ENCODE peak calls at places on chromosomes 4 and X, in ten cellular contexts. H, V, P, K, T, G, Q, Z, S and N are unnamed samples. For H3K9me3, the result is how much of the 10 kb centered on the place peaks cover.

GRCh38 chrX:134171661-134172587 is 65.1 kb upstream of the CCDC160 start:
- DNase-seq in H (no peak), V (no peak), P (peak), K (peak), T (no peak), G (no peak), Q (no peak), Z (no peak), S (no peak), N (peak)

GRCh38 chrX:45006002-45006800 is 133.2 kb downstream of the KDM6A start:
- DNase-seq in H (no peak), V (no peak), P (no peak), K (no peak), T (no peak), G (no peak), Q (peak), Z (no peak), S (no peak), N (no peak)

GRCh38 chr4:145498430-145498829 is 16.8 kb downstream of the SMAD1 start:
- DNase-seq in H (no peak), V (no peak), P (no peak), K (no peak), T (no peak), G (no peak), Q (no peak), Z (no peak), S (no peak), N (no peak)

GRCh38 chr4:24248674-24249644 is 335.4 kb downstream of the DHX15 start:
- DNase-seq in H (no peak), V (no peak), P (no peak), K (no peak), T (no peak), G (no peak), Q (no peak), Z (no peak), S (no peak), N (no peak)

GRCh38 chr4:149735796-149736195 is 79.8 kb downstream of the IQCM start:
- DNase-seq in H (no peak), V (no peak), P (no peak), K (peak), T (no peak), G (no peak), Q (no peak), Z (no peak), S (no peak), N (no peak)

GRCh38 chr4:182600836-182601235 is 316.4 kb downstream of the DCTD start:
- DNase-seq in H (no peak), V (no peak), P (no peak), K (no peak), T (no peak), G (no peak), Q (no peak), Z (no peak), S (no peak), N (no peak)

GRCh38 chrX:110667706-110668105 is 127.9 kb downstream of the CHRDL1 start:
- DNase-seq in H (no peak), V (no peak), P (no peak), K (no peak), T (no peak), G (peak), Q (no peak), Z (no peak), S (no peak), N (no peak)

GRCh38 chrX:125137521-125137920 is 182.2 kb upstream of the TEX13C start:
- DNase-seq in H (no peak), V (no peak), P (no peak), K (no peak), T (no peak), G (no peak), Q (no peak), Z (no peak), S (no peak), N (no peak)

GRCh38 chr4:6892190-6892908 is 17.3 kb upstream of the TBC1D14 start:
- DNase-seq in H (peak), V (peak), P (no peak), K (peak), T (no peak), G (no peak), Q (peak), Z (peak), S (peak), N (peak)

GRCh38 chr4:38368612-38369011 is 295.4 kb upstream of the KLF3 start:
- DNase-seq in H (no peak), V (no peak), P (no peak), K (no peak), T (no peak), G (no peak), Q (no peak), Z (no peak), S (no peak), N (no peak)

GRCh38 chr4:142901166-142901662 is 55.1 kb upstream of the INPP4B start:
- DNase-seq in H (no peak), V (no peak), P (no peak), K (no peak), T (no peak), G (no peak), Q (no peak), Z (no peak), S (no peak), N (no peak)

GRCh38 chr4:152605641-152606304 is 69.9 kb upstream of the FBXW7 start:
- DNase-seq in H (no peak), V (no peak), P (no peak), K (no peak), T (no peak), G (no peak), Q (no peak), Z (no peak), S (no peak), N (no peak)

GRCh38 chr4:102501176-102501634 is at the start of gene NFKB1:
- DNase-seq in H (peak), V (peak), P (peak), K (peak), T (peak), G (no peak), Q (no peak), Z (peak), S (peak), N (peak)

GRCh38 chr4:875818-876423 is 50.0 kb upstream of the CPLX1 start:
- DNase-seq in H (no peak), V (no peak), P (no peak), K (no peak), T (no peak), G (no peak), Q (no peak), Z (no peak), S (peak), N (no peak)

GRCh38 chr4:122541996-122542395 is 78.9 kb downstream of the IL21 start:
- DNase-seq in H (no peak), V (no peak), P (no peak), K (no peak), T (no peak), G (no peak), Q (no peak), Z (no peak), S (no peak), N (no peak)

GRCh38 chr4:76028242-76028859 is 5.1 kb upstream of the CXCL10 start:
- DNase-seq in H (no peak), V (no peak), P (no peak), K (no peak), T (no peak), G (no peak), Q (no peak), Z (no peak), S (no peak), N (no peak)

GRCh38 chr4:148795156-148795864 is 353.1 kb upstream of the NR3C2 start:
- DNase-seq in H (no peak), V (no peak), P (no peak), K (no peak), T (no peak), G (peak), Q (no peak), Z (peak), S (no peak), N (peak)

GRCh38 chr4:26741491-26741871 is 119.2 kb upstream of the STIM2 start:
- DNase-seq in H (no peak), V (no peak), P (no peak), K (no peak), T (no peak), G (no peak), Q (no peak), Z (no peak), S (no peak), N (no peak)

GRCh38 chrX:30215357-30215843 is at the start of gene MAGEB2:
- DNase-seq in H (no peak), V (peak), P (no peak), K (no peak), T (no peak), G (no peak), Q (no peak), Z (no peak), S (no peak), N (no peak)

GRCh38 chrX:150155396-150156048 is 207.6 kb upstream of the MAMLD1 start:
- DNase-seq in H (peak), V (no peak), P (peak), K (no peak), T (no peak), G (no peak), Q (peak), Z (no peak), S (no peak), N (no peak)

GRCh38 chr4:39433878-39434492 is 24.7 kb downstream of the RPL9 start:
- DNase-seq in H (no peak), V (no peak), P (no peak), K (no peak), T (no peak), G (no peak), Q (no peak), Z (no peak), S (no peak), N (no peak)

GRCh38 chr4:6336166-6336565 is 66.5 kb downstream of the WFS1 start:
- DNase-seq in H (no peak), V (no peak), P (no peak), K (no peak), T (no peak), G (no peak), Q (no peak), Z (no peak), S (no peak), N (no peak)

GRCh38 chr4:36716874-36717273 is 435.5 kb downstream of the DTHD1 start:
- DNase-seq in H (no peak), V (no peak), P (no peak), K (no peak), T (no peak), G (no peak), Q (no peak), Z (no peak), S (no peak), N (no peak)

GRCh38 chrX:149831473-149831872 is 49.5 kb upstream of the MAGEA8 start:
- DNase-seq in H (no peak), V (peak), P (no peak), K (no peak), T (no peak), G (no peak), Q (no peak), Z (no peak), S (no peak), N (no peak)

GRCh38 chr4:1855334-1856070 is 454 bp downstream of the LETM1 start:
- DNase-seq in H (peak), V (peak), P (peak), K (no peak), T (no peak), G (no peak), Q (no peak), Z (peak), S (no peak), N (no peak)

GRCh38 chrX:9997524-9997923 is 30.4 kb downstream of the CLDN34 start:
- DNase-seq in H (no peak), V (no peak), P (no peak), K (no peak), T (no peak), G (no peak), Q (no peak), Z (no peak), S (no peak), N (no peak)

GRCh38 chr4:142404191-142404611 is 441.9 kb downstream of the INPP4B start:
- DNase-seq in H (no peak), V (no peak), P (no peak), K (no peak), T (peak), G (no peak), Q (peak), Z (no peak), S (no peak), N (no peak)

GRCh38 chr4:38993683-38994082 is 38.5 kb downstream of the TMEM156 start:
- DNase-seq in H (no peak), V (no peak), P (no peak), K (no peak), T (no peak), G (no peak), Q (peak), Z (no peak), S (peak), N (no peak)

GRCh38 chrX:9842541-9842940 is 56.3 kb downstream of the SHROOM2 start:
- DNase-seq in H (peak), V (no peak), P (no peak), K (no peak), T (no peak), G (no peak), Q (no peak), Z (no peak), S (no peak), N (no peak)

GRCh38 chr4:157221895-157222763 is 1.6 kb downstream of the GRIA2 start:
- DNase-seq in H (no peak), V (no peak), P (no peak), K (no peak), T (no peak), G (no peak), Q (no peak), Z (no peak), S (no peak), N (no peak)

GRCh38 chrX:155188786-155189185 is 27.5 kb upstream of the VBP1 start:
- DNase-seq in H (no peak), V (no peak), P (no peak), K (no peak), T (no peak), G (no peak), Q (no peak), Z (no peak), S (no peak), N (no peak)

GRCh38 chr4:23856630-23857029 is 33.2 kb downstream of the PPARGC1A start:
- DNase-seq in H (peak), V (no peak), P (peak), K (no peak), T (no peak), G (no peak), Q (no peak), Z (peak), S (peak), N (peak)

GRCh38 chr4:8101213-8101781 is 57.3 kb downstream of the ABLIM2 start:
- DNase-seq in H (peak), V (no peak), P (peak), K (peak), T (no peak), G (no peak), Q (no peak), Z (peak), S (peak), N (no peak)

GRCh38 chr4:70703695-70704332 is 15.5 kb downstream of the UTP3 start:
- DNase-seq in H (peak), V (peak), P (no peak), K (peak), T (no peak), G (no peak), Q (no peak), Z (no peak), S (no peak), N (no peak)

GRCh38 chr4:48906283-48907173 is at the start of gene OCIAD2:
- DNase-seq in H (peak), V (no peak), P (peak), K (no peak), T (peak), G (peak), Q (peak), Z (peak), S (no peak), N (peak)

GRCh38 chr4:38185406-38185805 is 225.2 kb downstream of the PTTG2 start:
- DNase-seq in H (no peak), V (no peak), P (no peak), K (no peak), T (no peak), G (no peak), Q (no peak), Z (no peak), S (no peak), N (no peak)

GRCh38 chrX:1465261-1466231 is 12.8 kb upstream of the ASMTL start:
- DNase-seq in H (no peak), V (no peak), P (no peak), K (no peak), T (no peak), G (no peak), Q (no peak), Z (no peak), S (no peak), N (peak)

GRCh38 chrX:1466971-1467561 is 14.4 kb upstream of the ASMTL start:
- DNase-seq in H (peak), V (no peak), P (no peak), K (no peak), T (no peak), G (no peak), Q (no peak), Z (no peak), S (no peak), N (peak)

GRCh38 chrX:1466232-1466661 is 13.5 kb upstream of the ASMTL start:
- DNase-seq in H (no peak), V (no peak), P (no peak), K (no peak), T (peak), G (no peak), Q (no peak), Z (no peak), S (no peak), N (peak)

GRCh38 chrX:1464282-1465131 is 11.8 kb upstream of the ASMTL start:
- DNase-seq in H (no peak), V (no peak), P (no peak), K (no peak), T (no peak), G (no peak), Q (no peak), Z (no peak), S (no peak), N (peak)

GRCh38 chrX:1468250-1468772 is 15.6 kb upstream of the ASMTL start:
- DNase-seq in H (peak), V (no peak), P (no peak), K (no peak), T (no peak), G (no peak), Q (peak), Z (peak), S (no peak), N (peak)
- TF ChIP-seq EP300 in H (no peak), V (no peak), P (no peak), K (no peak), T (no peak), G (no peak), Q (no peak), Z (no peak), S (no peak), N (no peak)

DNA sequence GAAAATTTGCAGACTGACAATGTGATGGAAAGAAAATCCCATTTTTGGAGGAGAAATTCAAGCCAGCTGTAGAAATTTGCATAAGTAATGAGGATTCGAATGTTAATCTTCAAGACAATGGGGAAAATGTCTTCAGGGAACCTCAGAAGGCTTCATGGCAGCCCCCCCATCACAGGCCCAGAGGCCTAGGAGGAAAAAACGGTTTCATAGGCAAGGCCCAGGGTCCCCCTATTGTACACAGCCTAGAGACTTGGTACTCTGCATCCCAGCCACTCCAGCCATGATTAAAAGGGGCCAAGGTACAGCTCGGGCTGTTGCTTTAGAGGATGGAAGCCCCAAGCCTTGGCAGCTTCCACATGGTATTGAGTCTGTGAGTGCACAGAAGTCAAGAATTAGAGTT is 303.6 kb upstream of the PCDH7 start:
- DNase-seq in H (no peak), V (no peak), P (no peak), K (no peak), T (no peak), G (no peak), Q (no peak), Z (no peak), S (no peak), N (no peak)
- H3K9me3 ChIP-seq in H (under half), V (under half), P (under half), K (under half), T (under half), G (under half), Q (under half), Z (under half), S (half or more), N (under half)

GRCh38 chrX:72568406-72569092 is 4.1 kb downstream of the HDAC8 start:
- DNase-seq in H (no peak), V (no peak), P (no peak), K (no peak), T (no peak), G (no peak), Q (no peak), Z (no peak), S (no peak), N (no peak)

GRCh38 chrX:72566448-72566847 is 6.2 kb downstream of the HDAC8 start:
- DNase-seq in H (no peak), V (no peak), P (no peak), K (no peak), T (no peak), G (no peak), Q (no peak), Z (no peak), S (no peak), N (no peak)

GRCh38 chrX:72572248-72573157 is at the start of gene HDAC8:
- DNase-seq in H (peak), V (peak), P (peak), K (peak), T (peak), G (peak), Q (peak), Z (peak), S (peak), N (peak)

GRCh38 chrX:72573158-72573511 is 492 bp upstream of the HDAC8 start:
- DNase-seq in H (no peak), V (no peak), P (no peak), K (no peak), T (no peak), G (no peak), Q (no peak), Z (no peak), S (no peak), N (no peak)

DNA sequence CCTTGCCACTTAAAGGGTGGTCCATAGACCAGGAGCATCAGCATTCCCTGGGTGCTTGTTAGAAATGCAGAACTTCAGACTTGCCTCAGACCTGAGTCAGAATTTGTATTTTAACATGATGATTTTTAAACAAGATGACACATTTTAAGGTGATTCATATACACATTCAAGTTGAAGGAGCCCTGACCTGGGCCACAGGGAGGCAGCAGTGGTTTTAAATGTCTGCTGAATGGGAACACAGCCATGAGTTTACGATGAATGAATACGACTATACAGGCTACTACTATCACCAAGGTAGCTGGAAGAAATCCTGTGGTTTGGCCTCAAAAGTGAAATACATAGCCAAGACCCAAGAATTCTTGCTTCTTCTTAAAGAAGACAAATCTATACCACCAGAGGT is 2.9 kb downstream of the HDAC8 start:
- DNase-seq in H (no peak), V (no peak), P (no peak), K (no peak), T (no peak), G (no peak), Q (no peak), Z (no peak), S (no peak), N (no peak)
- TF ChIP-seq CTCF in H (no peak), V (no peak), P (no peak), K (no peak), T (no peak), G (no peak), Q (no peak), Z (no peak), S (no peak), N (no peak)

GRCh38 chr4:95549246-95550138 is 719 bp upstream of the UNC5C start:
- DNase-seq in H (peak), V (no peak), P (peak), K (peak), T (no peak), G (no peak), Q (no peak), Z (peak), S (no peak), N (peak)
- TF ChIP-seq EP300 in H (no peak), V (no peak), P (no peak), K (peak), T (no peak), G (no peak), Q (no peak), Z (no peak), S (no peak), N (no peak)

GRCh38 chrX:141759238-141759637 is 60.7 kb upstream of the SPANXD start:
- DNase-seq in H (no peak), V (no peak), P (no peak), K (no peak), T (no peak), G (no peak), Q (no peak), Z (no peak), S (no peak), N (no peak)
- H3K9me3 ChIP-seq in H (under half), V (under half), P (under half), K (under half), T (under half), G (under half), Q (under half), Z (under half), S (under half), N (under half)

DNA sequence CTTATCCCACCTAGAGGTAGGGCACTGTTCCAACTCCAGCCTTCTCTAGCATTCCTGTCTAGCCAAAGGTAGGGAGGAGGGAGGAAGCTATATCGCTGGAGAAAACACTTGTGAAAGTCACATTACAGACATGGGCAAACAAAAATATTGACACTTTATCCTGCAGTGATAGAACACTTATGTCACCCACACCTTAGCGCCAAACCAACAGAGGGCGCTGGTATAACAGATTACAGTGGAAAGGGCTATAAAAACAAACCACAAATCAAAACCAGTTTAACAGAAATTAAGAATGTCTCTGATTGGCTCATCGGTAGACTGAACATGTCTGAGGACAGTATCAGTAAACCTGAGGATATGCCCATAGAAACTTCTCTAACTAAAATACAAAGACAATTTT is 451.3 kb downstream of the TLL1 start:
- DNase-seq in H (peak), V (peak), P (no peak), K (no peak), T (no peak), G (no peak), Q (no peak), Z (no peak), S (peak), N (no peak)
- TF ChIP-seq CTCF in H (peak), V (no peak), P (no peak), K (no peak), T (no peak), G (peak), Q (no peak), Z (no peak), S (peak), N (no peak)

GRCh38 chr4:72383439-72383838 is 185.6 kb downstream of the ADAMTS3 start:
- DNase-seq in H (no peak), V (no peak), P (no peak), K (no peak), T (no peak), G (no peak), Q (no peak), Z (no peak), S (no peak), N (no peak)
- TF ChIP-seq EP300 in H (no peak), V (no peak), P (no peak), K (no peak), T (no peak), G (no peak), Q (no peak), Z (no peak), S (no peak), N (no peak)